ENCODE peak calls at places on chromosomes 6 and 20, in nine cellular contexts. G is HepG2, J is endothelial cell of umbilical vein, M is transverse colon, Z is prostate gland, R is stomach, T is GM23338, E is breast epithelium, K is sigmoid colon. L is an unnamed sample.

GRCh38 chr6:153790048-153790447 is 249.0 kb upstream of the OPRM1 start:
- DNase-seq in M (no peak), G (peak), E (no peak), R (no peak), T (peak), Z (no peak), K (no peak), J (no peak), L (no peak)

GRCh38 chr6:42569102-42570028 is 5.5 kb downstream of the UBR2 start:
- DNase-seq in K (no peak), R (no peak), J (peak), E (no peak), T (no peak), Z (no peak), M (no peak), G (no peak), L (no peak)

GRCh38 chr20:6630494-6630893 is 137.0 kb upstream of the BMP2 start:
- DNase-seq in Z (no peak), J (peak), T (no peak), M (no peak), G (no peak), R (no peak), E (no peak), K (no peak), L (no peak)

GRCh38 chr6:126060400-126060799 is 74.1 kb downstream of the TRMT11 start:
- DNase-seq in M (no peak), J (no peak), E (no peak), T (peak), K (no peak), R (no peak), G (peak), Z (no peak), L (no peak)

GRCh38 chr6:39330476-39330875 is 8.0 kb upstream of the KCNK16 start:
- DNase-seq in Z (peak), M (no peak), R (no peak), K (no peak), T (no peak), G (no peak), J (no peak), E (peak), L (no peak)

GRCh38 chr6:49336514-49337131 is 126.4 kb downstream of the MMUT start:
- DNase-seq in Z (no peak), E (no peak), J (peak), G (no peak), R (peak), K (no peak), M (peak), T (peak), L (no peak)

GRCh38 chr6:21597706-21598273 is 4.2 kb downstream of the SOX4 start:
- DNase-seq in G (no peak), M (peak), T (no peak), K (no peak), J (no peak), Z (no peak), R (no peak), E (no peak), L (no peak)

GRCh38 chr6:170497845-170498281 is 55.2 kb downstream of the PSMB1 start:
- DNase-seq in E (no peak), T (peak), K (no peak), Z (no peak), G (no peak), R (no peak), M (no peak), J (no peak), L (no peak)

GRCh38 chr6:87697581-87698552 is 4.2 kb downstream of the AKIRIN2 start:
- DNase-seq in E (no peak), R (no peak), G (no peak), K (no peak), Z (no peak), M (no peak), T (no peak), J (peak), L (no peak)

GRCh38 chr6:158654498-158654897 is 4.6 kb downstream of the SYTL3 start:
- DNase-seq in M (peak), J (no peak), T (no peak), G (peak), Z (no peak), E (no peak), R (peak), K (peak), L (no peak)

GRCh38 chr20:48295966-48296421 is 510.7 kb upstream of the SULF2 start:
- DNase-seq in G (peak), E (no peak), T (peak), J (peak), R (no peak), Z (no peak), K (no peak), M (no peak), L (no peak)

GRCh38 chr20:53447271-53447670 is 146.4 kb downstream of the ZNF217 start:
- DNase-seq in E (no peak), J (no peak), Z (no peak), T (no peak), K (no peak), M (no peak), R (no peak), G (no peak), L (no peak)

GRCh38 chr20:24050119-24050518 is 61.5 kb upstream of the GGTLC1 start:
- DNase-seq in M (no peak), T (no peak), K (no peak), J (no peak), G (no peak), Z (no peak), R (no peak), E (no peak), L (no peak)

GRCh38 chr20:10646886-10647420 is 26.8 kb downstream of the JAG1 start:
- DNase-seq in Z (no peak), G (no peak), R (no peak), M (peak), T (no peak), K (no peak), J (no peak), E (no peak), L (no peak)

GRCh38 chr6:40344566-40345185 is 242.5 kb downstream of the LRFN2 start:
- DNase-seq in T (no peak), R (peak), Z (no peak), M (no peak), J (no peak), K (peak), G (no peak), E (no peak), L (no peak)

GRCh38 chr6:108951351-108951953 is 103.2 kb downstream of the ARMC2 start:
- DNase-seq in R (no peak), J (no peak), E (no peak), M (peak), Z (peak), T (no peak), G (no peak), K (no peak), L (no peak)

GRCh38 chr6:32692019-32692418 is 25.6 kb upstream of the HLA-DQB1 start:
- DNase-seq in G (peak), T (peak), K (no peak), J (peak), R (peak), Z (peak), M (peak), E (no peak), L (no peak)

GRCh38 chr6:35161776-35162607 is 20.9 kb upstream of the TCP11 start:
- DNase-seq in E (no peak), T (no peak), M (no peak), G (peak), K (no peak), Z (no peak), R (peak), J (peak), L (no peak)

GRCh38 chr6:50185006-50185405 is 135.3 kb upstream of the DEFB112 start:
- DNase-seq in M (no peak), T (peak), Z (no peak), R (no peak), K (no peak), G (peak), J (no peak), E (no peak), L (no peak)

GRCh38 chr6:119323478-119323877 is 26.1 kb downstream of the MAN1A1 start:
- DNase-seq in J (no peak), G (no peak), K (no peak), M (no peak), T (no peak), Z (no peak), R (no peak), E (no peak), L (no peak)

GRCh38 chr6:15399651-15400470 is 154.0 kb downstream of the JARID2 start:
- DNase-seq in Z (peak), E (peak), K (peak), G (no peak), J (peak), M (peak), R (peak), T (no peak), L (no peak)

GRCh38 chr6:45434401-45434741 is 56.6 kb upstream of the SUPT3H start:
- DNase-seq in T (no peak), E (no peak), R (no peak), G (no peak), Z (no peak), K (no peak), J (no peak), M (no peak), L (no peak)

GRCh38 chr6:80335061-80335660 is 228.7 kb downstream of the BCKDHB start:
- DNase-seq in R (no peak), M (no peak), Z (no peak), J (peak), E (no peak), T (no peak), G (no peak), K (no peak), L (no peak)

GRCh38 chr20:49724637-49725606 is 11.2 kb upstream of the B4GALT5 start:
- DNase-seq in R (no peak), E (no peak), J (peak), T (no peak), K (peak), G (peak), Z (no peak), M (no peak), L (no peak)

GRCh38 chr20:48733296-48733790 is 94.5 kb downstream of the PREX1 start:
- DNase-seq in R (no peak), T (peak), J (no peak), Z (no peak), K (no peak), M (no peak), E (no peak), G (no peak), L (no peak)

GRCh38 chr6:116370717-116371383 is at the start of gene DSE:
- DNase-seq in E (peak), K (peak), R (peak), T (peak), G (no peak), M (peak), J (peak), Z (peak), L (peak)

GRCh38 chr6:125255201-125255600 is 46.6 kb downstream of the HDDC2 start:
- DNase-seq in J (no peak), R (no peak), Z (no peak), T (no peak), M (no peak), E (no peak), K (no peak), G (no peak), L (no peak)

GRCh38 chr6:47724300-47724699 is 25.9 kb downstream of the ADGRF4 start:
- DNase-seq in K (no peak), J (no peak), T (no peak), R (no peak), M (no peak), Z (no peak), E (no peak), G (no peak), L (no peak)

GRCh38 chr6:42451146-42451594 is 556 bp downstream of the TRERF1 start:
- DNase-seq in R (no peak), Z (no peak), J (peak), T (no peak), E (no peak), K (no peak), M (no peak), G (no peak), L (no peak)

GRCh38 chr6:170031684-170032121 is 259.2 kb downstream of the DLL1 start:
- DNase-seq in K (peak), G (no peak), J (no peak), Z (no peak), E (peak), M (peak), T (no peak), R (peak), L (no peak)

GRCh38 chr6:110874880-110875547 is 429 bp downstream of the AMD1 start:
- DNase-seq in E (no peak), K (peak), T (no peak), R (peak), Z (peak), G (no peak), M (peak), J (no peak), L (no peak)

GRCh38 chr20:54134445-54135220 is 39.2 kb downstream of the CYP24A1 start:
- DNase-seq in K (no peak), E (no peak), R (no peak), G (peak), Z (no peak), M (no peak), J (no peak), T (no peak), L (no peak)

GRCh38 chr6:34065470-34066283 is 80.2 kb downstream of the GRM4 start:
- DNase-seq in M (no peak), Z (peak), J (no peak), T (no peak), R (no peak), G (no peak), E (no peak), K (no peak), L (no peak)

GRCh38 chr6:46410330-46410953 is 80.8 kb downstream of the RCAN2 start:
- DNase-seq in R (no peak), K (no peak), E (no peak), M (no peak), Z (peak), T (peak), G (peak), J (peak), L (no peak)

GRCh38 chr20:8305449-8305978 is 173.4 kb downstream of the PLCB1 start:
- DNase-seq in J (peak), E (no peak), Z (peak), R (peak), K (no peak), G (peak), M (peak), T (peak), L (peak)

GRCh38 chr6:9408718-9409117 is 973.4 kb upstream of the SLC35B3 start:
- DNase-seq in T (no peak), Z (no peak), M (no peak), J (no peak), G (no peak), K (no peak), R (no peak), E (no peak), L (no peak)

GRCh38 chr6:52399511-52400315 is 20.4 kb upstream of the EFHC1 start:
- DNase-seq in R (no peak), Z (peak), M (peak), J (peak), K (no peak), G (peak), T (peak), E (no peak), L (no peak)

GRCh38 chr6:54026652-54027400 is 84.4 kb upstream of the MLIP start:
- DNase-seq in G (no peak), K (no peak), Z (no peak), R (no peak), M (no peak), J (no peak), E (no peak), T (no peak), L (no peak)

GRCh38 chr6:147167009-147167408 is 37.2 kb upstream of the STXBP5 start:
- DNase-seq in J (no peak), M (no peak), K (no peak), G (no peak), E (no peak), Z (no peak), T (no peak), R (no peak), L (no peak)

DNA sequence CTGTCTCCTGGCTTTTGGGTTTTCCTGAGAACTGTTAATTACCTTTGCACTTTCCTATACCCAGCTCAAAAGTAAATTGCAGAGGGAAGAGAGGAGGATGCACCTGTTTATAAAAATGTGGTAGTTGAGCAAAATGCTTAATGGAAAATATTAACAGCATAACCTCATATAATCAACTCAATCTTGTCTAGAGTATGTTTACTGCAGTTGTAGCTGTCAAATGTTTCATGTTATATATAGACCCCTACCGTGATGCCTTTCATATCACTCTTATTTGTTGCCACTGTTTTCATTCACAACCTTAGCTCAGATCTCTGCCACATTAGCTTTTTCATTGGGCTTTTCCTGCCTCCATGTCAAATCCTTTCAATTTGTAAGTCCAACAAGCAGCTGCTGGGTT is 36.0 kb downstream of the ANKRD6 start:
- DNase-seq in Z (no peak), G (no peak), M (no peak), J (no peak), R (no peak), E (no peak), T (no peak), K (no peak), L (no peak)
- TF ChIP-seq POLR2AphosphoS5 in Z (no peak), G (no peak), M (no peak), J (no peak), R (no peak), E (no peak), T (no peak), K (no peak), L (no peak)

DNA sequence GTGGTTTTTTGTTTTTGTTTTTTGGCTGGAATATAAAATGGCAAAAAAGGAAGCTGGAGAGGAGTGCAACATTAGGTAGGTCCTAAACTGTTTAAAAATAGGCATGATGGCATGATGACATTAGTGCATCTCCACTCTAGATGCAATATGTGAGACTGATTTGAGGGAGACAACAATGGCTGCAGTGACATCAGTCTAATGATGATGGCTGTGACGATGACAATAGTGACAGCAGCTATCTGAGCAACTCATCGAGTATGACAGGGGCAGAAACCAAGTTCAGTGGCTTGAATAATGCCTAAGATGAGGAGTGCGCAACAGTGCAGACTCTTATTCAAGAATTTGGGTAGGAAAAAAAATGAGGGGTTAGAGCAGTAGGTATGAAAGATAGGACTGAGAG is 82.0 kb downstream of the HS3ST5 start:
- DNase-seq in E (no peak), R (no peak), T (no peak), Z (no peak), G (no peak), M (no peak), J (no peak), K (no peak), L (no peak)
- TF ChIP-seq POLR2AphosphoS5 in E (no peak), R (no peak), T (no peak), Z (no peak), G (no peak), M (no peak), J (no peak), K (no peak), L (no peak)

GRCh38 chr6:26362836-26363220 is 2.2 kb upstream of the BTN3A2 start:
- DNase-seq in T (no peak), E (no peak), M (no peak), K (no peak), R (no peak), J (no peak), G (no peak), Z (no peak), L (no peak)

GRCh38 chr6:26362093-26362835 is 2.7 kb upstream of the BTN3A2 start:
- DNase-seq in M (no peak), Z (no peak), G (peak), J (no peak), T (no peak), E (no peak), K (no peak), R (no peak), L (no peak)

GRCh38 chr6:26361544-26361943 is 3.5 kb upstream of the BTN3A2 start:
- DNase-seq in Z (no peak), M (no peak), T (no peak), G (no peak), J (no peak), K (no peak), E (no peak), R (no peak), L (no peak)

GRCh38 chr6:26358511-26358981 is 6.5 kb upstream of the BTN3A2 start:
- DNase-seq in Z (no peak), M (no peak), R (no peak), K (no peak), T (no peak), J (no peak), E (no peak), G (no peak), L (no peak)

GRCh38 chr6:26360451-26361416 is 4.3 kb upstream of the BTN3A2 start:
- DNase-seq in K (no peak), E (no peak), Z (no peak), G (no peak), J (no peak), R (no peak), M (peak), T (no peak), L (no peak)
- TF ChIP-seq POLR2AphosphoS5 in K (no peak), E (no peak), Z (no peak), G (no peak), J (no peak), R (no peak), M (no peak), T (no peak), L (no peak)

GRCh38 chr6:155314773-155315515 is 660 bp upstream of the TFB1M start:
- DNase-seq in J (peak), R (peak), T (no peak), G (peak), Z (no peak), M (peak), K (peak), E (no peak), L (no peak)
- TF ChIP-seq POLR2AphosphoS5 in J (peak), R (peak), T (no peak), G (peak), Z (no peak), M (peak), K (peak), E (peak), L (no peak)

GRCh38 chr6:82396964-82397761 is 33.5 kb downstream of the TPBG start:
- DNase-seq in R (no peak), G (no peak), Z (no peak), M (no peak), E (no peak), K (no peak), J (no peak), T (no peak), L (no peak)
- TF ChIP-seq POLR2AphosphoS5 in R (no peak), G (no peak), Z (no peak), M (no peak), E (no peak), K (no peak), J (no peak), T (no peak), L (no peak)

DNA sequence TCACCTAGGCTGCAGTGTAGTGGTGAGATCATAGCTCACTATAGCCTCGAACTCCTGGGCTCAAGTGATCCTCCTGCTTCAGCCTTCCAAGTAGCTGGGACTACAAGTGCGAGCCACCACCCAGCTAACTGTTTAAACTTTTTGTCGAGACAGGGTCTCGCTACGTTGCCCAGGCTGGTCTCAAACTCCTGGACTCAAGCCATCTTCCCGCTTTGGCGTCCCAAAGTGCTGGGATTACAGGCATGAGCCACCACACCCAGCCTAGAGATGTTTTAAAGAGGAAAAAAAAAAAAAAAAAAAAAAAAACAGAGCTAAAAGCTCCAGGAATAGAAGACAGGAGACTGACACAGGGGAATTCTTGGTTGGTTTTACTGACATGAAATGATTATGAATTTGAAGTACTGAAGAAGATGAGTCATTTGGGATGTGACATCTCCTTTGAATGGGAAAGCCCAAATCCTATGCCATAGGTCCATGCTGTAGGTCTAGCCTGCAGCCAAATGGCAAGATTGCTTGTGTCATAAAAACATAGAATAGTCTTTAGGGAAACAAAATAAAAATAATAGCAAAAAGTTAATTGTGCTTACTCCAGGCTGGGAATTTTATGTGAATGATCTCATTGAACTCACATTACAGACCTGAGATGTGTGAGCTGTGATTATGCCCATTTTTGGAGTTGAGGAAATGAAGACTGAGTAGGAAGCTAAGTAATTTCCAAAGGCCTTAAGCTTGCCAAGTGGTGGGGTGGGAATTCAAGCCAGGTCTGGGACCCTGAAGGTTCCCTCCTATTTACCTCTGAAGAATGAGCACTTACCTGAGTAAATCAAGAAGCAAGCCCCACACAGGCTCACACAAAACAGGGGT is 24.3 kb upstream of the NHSL1 start:
- DNase-seq in E (no peak), Z (no peak), J (peak), T (no peak), M (no peak), K (no peak), G (no peak), R (no peak), L (no peak)
- TF ChIP-seq POLR2AphosphoS5 in E (no peak), Z (no peak), J (no peak), T (no peak), M (no peak), K (no peak), G (no peak), R (no peak), L (no peak)

L was measured in GM12892.